ENCODE peak calls at places on chromosomes 12 and 14, in seven cellular contexts. B, O, G, H, P, W and V are unnamed samples.

GRCh38 chr12:117580718-117581062 is 219.3 kb upstream of the NOS1 start:
- DNase-seq in B (peak), O (peak), G (peak), H (peak), P (peak), W (peak), V (peak)

GRCh38 chr12:116508145-116509121 is 50.7 kb upstream of the MAP1LC3B2 start:
- DNase-seq in B (no peak), O (peak), G (no peak), H (no peak), P (peak), W (peak), V (peak)

GRCh38 chr14:101457936-101458535 is 103.3 kb upstream of the DIO3 start:
- DNase-seq in B (no peak), O (peak), G (no peak), H (no peak), P (no peak), W (no peak), V (no peak)

GRCh38 chr12:53221203-53222076 is 10.6 kb downstream of the RARG start:
- DNase-seq in B (peak), O (peak), G (no peak), H (no peak), P (peak), W (peak), V (peak)

GRCh38 chr14:53358166-53358565 is 205.0 kb upstream of the DDHD1 start:
- DNase-seq in B (no peak), O (no peak), G (no peak), H (no peak), P (no peak), W (no peak), V (no peak)

GRCh38 chr12:100267603-100268281 is 765 bp downstream of the SCYL2 start:
- DNase-seq in B (no peak), O (no peak), G (no peak), H (peak), P (no peak), W (no peak), V (no peak)

GRCh38 chr14:21300892-21301291 is 21.0 kb downstream of the RPGRIP1 start:
- DNase-seq in B (no peak), O (peak), G (no peak), H (no peak), P (peak), W (no peak), V (no peak)

GRCh38 chr12:120213758-120214157 is 12.8 kb upstream of the RPLP0 start:
- DNase-seq in B (no peak), O (peak), G (no peak), H (no peak), P (no peak), W (no peak), V (no peak)

GRCh38 chr14:61653507-61653906 is 41.8 kb upstream of the HIF1A start:
- DNase-seq in B (no peak), O (no peak), G (no peak), H (peak), P (no peak), W (no peak), V (no peak)

GRCh38 chr14:92323916-92324818 is 1.2 kb downstream of the SLC24A4 start:
- DNase-seq in B (no peak), O (peak), G (no peak), H (no peak), P (no peak), W (no peak), V (no peak)

GRCh38 chr14:93788557-93789365 is 476 bp upstream of the PRIMA1 start:
- DNase-seq in B (peak), O (peak), G (no peak), H (no peak), P (peak), W (no peak), V (peak)

GRCh38 chr12:76881152-76881551 is 2.3 kb upstream of the CSRP2 start:
- DNase-seq in B (no peak), O (no peak), G (no peak), H (no peak), P (no peak), W (no peak), V (no peak)

GRCh38 chr14:100616854-100617714 is 29.9 kb upstream of the BEGAIN start:
- DNase-seq in B (no peak), O (no peak), G (no peak), H (no peak), P (peak), W (no peak), V (no peak)

GRCh38 chr14:68978550-68978911 is 571 bp downstream of the ACTN1 start:
- DNase-seq in B (peak), O (peak), G (peak), H (peak), P (peak), W (peak), V (peak)

GRCh38 chr14:68979722-68980552 is 835 bp upstream of the ACTN1 start:
- DNase-seq in B (peak), O (peak), G (peak), H (no peak), P (peak), W (peak), V (peak)

GRCh38 chr14:68977741-68978549 is 1.2 kb downstream of the ACTN1 start:
- DNase-seq in B (peak), O (peak), G (no peak), H (peak), P (peak), W (peak), V (peak)

GRCh38 chr14:68977137-68977740 is 1.9 kb downstream of the ACTN1 start:
- DNase-seq in B (no peak), O (peak), G (no peak), H (no peak), P (no peak), W (no peak), V (no peak)

DNA sequence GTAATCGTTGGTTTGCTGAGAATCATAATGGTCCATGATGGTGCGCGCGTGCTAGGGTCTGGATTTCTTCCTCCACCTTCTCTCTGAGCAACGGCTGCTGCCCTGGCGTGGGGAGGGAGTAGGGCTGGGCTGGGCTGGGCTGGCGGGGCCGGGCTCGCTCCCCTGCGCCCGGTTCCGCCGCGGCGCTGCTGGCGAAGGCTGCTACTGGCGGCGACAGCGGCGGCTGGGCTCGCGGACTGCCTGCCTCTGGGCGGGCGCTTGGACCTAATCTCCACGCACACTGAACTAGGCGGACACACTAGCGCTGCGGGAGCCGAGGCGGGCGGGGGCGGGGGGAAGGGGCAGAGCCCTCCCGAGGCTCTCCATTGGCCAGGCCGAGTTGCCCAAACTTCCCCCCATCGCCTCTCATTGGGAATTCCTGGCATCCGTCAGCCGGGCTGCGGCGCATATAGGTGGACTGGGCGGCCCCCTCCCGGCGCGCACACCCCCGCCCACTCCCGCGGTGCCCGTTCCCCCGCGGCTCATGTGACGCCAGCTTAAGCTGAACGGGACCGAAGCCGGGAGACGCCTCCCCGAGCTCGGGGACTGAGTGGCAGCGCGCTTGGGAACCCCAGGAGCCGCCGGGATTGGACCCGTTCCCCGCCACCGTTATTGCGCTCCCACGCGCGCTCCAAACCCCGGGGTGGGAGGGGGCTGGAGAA is at the start of gene ACTN1:
- DNase-seq in B (peak), O (peak), G (peak), H (peak), P (peak), W (peak), V (peak)
- TF ChIP-seq POLR2A in B (peak), O (peak), G (peak), H (peak), P (peak), W (peak), V (peak)

GRCh38 chr14:44317433-44317746 is 189.7 kb downstream of the FSCB start:
- DNase-seq in B (no peak), O (no peak), G (no peak), H (no peak), P (no peak), W (no peak), V (no peak)

GRCh38 chr14:44316647-44317432 is 190.2 kb downstream of the FSCB start:
- DNase-seq in B (peak), O (no peak), G (no peak), H (no peak), P (peak), W (peak), V (no peak)
- TF ChIP-seq EP300 in B (no peak), O (no peak), G (no peak), H (no peak), P (no peak), W (no peak), V (no peak)

DNA sequence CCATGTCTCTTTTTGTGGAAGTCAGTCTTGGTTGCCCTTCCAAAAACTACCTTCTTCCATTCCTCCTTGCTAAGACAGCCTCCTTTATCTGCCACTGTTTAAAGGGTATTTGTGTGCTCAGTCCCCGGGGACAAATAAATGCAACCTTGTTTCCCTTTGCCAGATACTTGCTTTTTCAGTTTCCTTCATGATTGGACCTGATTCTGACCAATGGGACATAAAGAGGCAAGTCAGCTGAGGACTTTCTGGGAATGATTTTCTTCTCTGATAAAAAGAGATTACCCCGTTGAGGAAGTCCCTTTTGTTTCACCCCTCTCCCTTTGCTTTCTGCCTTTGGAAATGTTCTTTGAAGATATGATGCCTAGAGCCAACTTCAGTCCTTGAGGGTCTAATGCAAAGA is 7.4 kb upstream of the TUBA1B start:
- DNase-seq in B (no peak), O (no peak), G (no peak), H (no peak), P (no peak), W (peak), V (no peak)
- TF ChIP-seq POLR2A in B (no peak), O (no peak), G (no peak), H (no peak), P (no peak), W (no peak), V (no peak)

GRCh38 chr12:133236144-133236543 is 467 bp upstream of the ANHX start:
- DNase-seq in B (no peak), O (peak), G (no peak), H (no peak), P (no peak), W (no peak), V (no peak)
- TF ChIP-seq EP300 in B (no peak), O (no peak), G (no peak), H (no peak), P (no peak), W (no peak), V (no peak)

GRCh38 chr14:71348817-71349216 is 441.6 kb downstream of the PCNX1 start:
- DNase-seq in B (no peak), O (no peak), G (no peak), H (no peak), P (no peak), W (no peak), V (no peak)
- TF ChIP-seq POLR2A in B (no peak), O (no peak), G (no peak), H (no peak), P (no peak), W (no peak), V (no peak)

GRCh38 chr14:78156196-78156595 is 14.0 kb upstream of the NRXN3 start:
- DNase-seq in B (no peak), O (no peak), G (no peak), H (no peak), P (no peak), W (no peak), V (no peak)

GRCh38 chr14:78154827-78155226 is 15.3 kb upstream of the NRXN3 start:
- DNase-seq in B (no peak), O (no peak), G (no peak), H (no peak), P (no peak), W (peak), V (no peak)

GRCh38 chr14:78162202-78162601 is 8.0 kb upstream of the NRXN3 start:
- DNase-seq in B (no peak), O (no peak), G (no peak), H (no peak), P (no peak), W (peak), V (no peak)

GRCh38 chr14:78153069-78153351 is 17.2 kb upstream of the NRXN3 start:
- DNase-seq in B (no peak), O (no peak), G (no peak), H (no peak), P (no peak), W (no peak), V (no peak)

GRCh38 chr14:78157855-78158436 is 12.2 kb upstream of the NRXN3 start:
- DNase-seq in B (no peak), O (no peak), G (no peak), H (no peak), P (no peak), W (peak), V (no peak)
- TF ChIP-seq EP300 in B (no peak), O (no peak), G (no peak), H (no peak), P (no peak), W (no peak), V (no peak)

GRCh38 chr12:125259525-125259924 is 194.3 kb downstream of the AACS start:
- DNase-seq in B (no peak), O (no peak), G (no peak), H (no peak), P (no peak), W (no peak), V (no peak)
- TF ChIP-seq POLR2A in B (no peak), O (no peak), G (no peak), H (no peak), P (no peak), W (no peak), V (no peak)